ENCODE peak calls at places on chromosome 21, in six cellular contexts. One of them, this sample, is unnamed.

GRCh38 chr21:33552999-33553598 is 10.3 kb downstream of the SON start:
- DNase-seq in SJCRH30: no peak
- DNase-seq in fibroblast of lung: no peak
- DNase-seq in upper lobe of right lung: no peak
- DNase-seq in heart left ventricle: no peak
- DNase-seq in AG10803: no peak
- DNase-seq in this sample: no peak

GRCh38 chr21:21345296-21345695 is 347.1 kb downstream of the NCAM2 start:
- DNase-seq in AG10803: no peak
- DNase-seq in upper lobe of right lung: no peak
- DNase-seq in heart left ventricle: no peak
- DNase-seq in SJCRH30: no peak
- DNase-seq in fibroblast of lung: no peak
- DNase-seq in this sample: no peak

GRCh38 chr21:34706337-34706736 is 37.5 kb downstream of the CLIC6 start:
- DNase-seq in heart left ventricle: no peak
- DNase-seq in upper lobe of right lung: no peak
- DNase-seq in fibroblast of lung: no peak
- DNase-seq in SJCRH30: no peak
- DNase-seq in AG10803: no peak
- DNase-seq in this sample: no peak

GRCh38 chr21:41147096-41147978 is 20.6 kb upstream of the BACE2 start:
- DNase-seq in AG10803: no peak
- DNase-seq in heart left ventricle: no peak
- DNase-seq in upper lobe of right lung: no peak
- DNase-seq in SJCRH30: no peak
- DNase-seq in fibroblast of lung: no peak
- DNase-seq in this sample: no peak

GRCh38 chr21:43778469-43779335 is 2.6 kb upstream of the CSTB start:
- DNase-seq in heart left ventricle: no peak
- DNase-seq in AG10803: no peak
- DNase-seq in upper lobe of right lung: no peak
- DNase-seq in SJCRH30: peak
- DNase-seq in fibroblast of lung: no peak
- DNase-seq in this sample: no peak

GRCh38 chr21:42430570-42430969 is 26.9 kb downstream of the UBASH3A start:
- DNase-seq in fibroblast of lung: no peak
- DNase-seq in heart left ventricle: no peak
- DNase-seq in upper lobe of right lung: no peak
- DNase-seq in SJCRH30: no peak
- DNase-seq in AG10803: no peak
- DNase-seq in this sample: no peak

GRCh38 chr21:31236528-31236927 is 107.5 kb downstream of the TIAM1 start:
- DNase-seq in heart left ventricle: no peak
- DNase-seq in AG10803: no peak
- DNase-seq in SJCRH30: peak
- DNase-seq in upper lobe of right lung: no peak
- DNase-seq in fibroblast of lung: peak
- DNase-seq in this sample: no peak

GRCh38 chr21:14244911-14245310 is 29.0 kb downstream of the RBM11 start:
- DNase-seq in upper lobe of right lung: no peak
- DNase-seq in heart left ventricle: no peak
- DNase-seq in SJCRH30: no peak
- DNase-seq in AG10803: no peak
- DNase-seq in fibroblast of lung: no peak
- DNase-seq in this sample: no peak

GRCh38 chr21:41507521-41508414 is at the start of gene TMPRSS2:
- DNase-seq in fibroblast of lung: no peak
- DNase-seq in AG10803: no peak
- DNase-seq in SJCRH30: no peak
- DNase-seq in heart left ventricle: no peak
- DNase-seq in upper lobe of right lung: peak
- DNase-seq in this sample: no peak

GRCh38 chr21:43369124-43369523 is 57.8 kb downstream of the SIK1 start:
- DNase-seq in AG10803: peak
- DNase-seq in fibroblast of lung: peak
- DNase-seq in heart left ventricle: no peak
- DNase-seq in SJCRH30: no peak
- DNase-seq in upper lobe of right lung: no peak
- DNase-seq in this sample: peak

GRCh38 chr21:32886339-32886738 is 114.8 kb upstream of the PAXBP1 start:
- DNase-seq in heart left ventricle: no peak
- DNase-seq in fibroblast of lung: no peak
- DNase-seq in SJCRH30: no peak
- DNase-seq in AG10803: no peak
- DNase-seq in upper lobe of right lung: no peak
- DNase-seq in this sample: no peak

GRCh38 chr21:33496345-33496744 is 4.8 kb upstream of the DNAJC28 start:
- DNase-seq in upper lobe of right lung: no peak
- DNase-seq in heart left ventricle: no peak
- DNase-seq in AG10803: no peak
- DNase-seq in SJCRH30: no peak
- DNase-seq in fibroblast of lung: no peak
- DNase-seq in this sample: no peak

GRCh38 chr21:32207096-32207716 is 71.6 kb downstream of the MIS18A start:
- DNase-seq in AG10803: no peak
- DNase-seq in SJCRH30: peak
- DNase-seq in upper lobe of right lung: no peak
- DNase-seq in heart left ventricle: no peak
- DNase-seq in fibroblast of lung: no peak
- DNase-seq in this sample: peak

GRCh38 chr21:46605759-46606426 is 1.0 kb upstream of the S100B start:
- DNase-seq in upper lobe of right lung: peak
- DNase-seq in fibroblast of lung: no peak
- DNase-seq in SJCRH30: no peak
- DNase-seq in AG10803: no peak
- DNase-seq in heart left ventricle: peak
- DNase-seq in this sample: no peak

GRCh38 chr21:32140212-32141008 is 138.4 kb downstream of the MIS18A start:
- DNase-seq in heart left ventricle: no peak
- DNase-seq in AG10803: peak
- DNase-seq in upper lobe of right lung: no peak
- DNase-seq in SJCRH30: no peak
- DNase-seq in fibroblast of lung: no peak
- DNase-seq in this sample: peak

GRCh38 chr21:26153758-26154157 is 16.8 kb downstream of the APP start:
- DNase-seq in AG10803: peak
- DNase-seq in SJCRH30: no peak
- DNase-seq in fibroblast of lung: peak
- DNase-seq in upper lobe of right lung: no peak
- DNase-seq in heart left ventricle: no peak
- DNase-seq in this sample: no peak

GRCh38 chr21:31293986-31294385 is 50.1 kb downstream of the TIAM1 start:
- DNase-seq in SJCRH30: no peak
- DNase-seq in AG10803: peak
- DNase-seq in fibroblast of lung: peak
- DNase-seq in upper lobe of right lung: no peak
- DNase-seq in heart left ventricle: peak
- DNase-seq in this sample: no peak

GRCh38 chr21:28216976-28217523 is 775.6 kb downstream of the LTN1 start:
- DNase-seq in AG10803: no peak
- DNase-seq in fibroblast of lung: no peak
- DNase-seq in heart left ventricle: no peak
- DNase-seq in upper lobe of right lung: no peak
- DNase-seq in SJCRH30: no peak
- DNase-seq in this sample: no peak

GRCh38 chr21:32306021-32306780 is 7.5 kb downstream of the MRAP start:
- DNase-seq in fibroblast of lung: peak
- DNase-seq in heart left ventricle: no peak
- DNase-seq in SJCRH30: peak
- DNase-seq in AG10803: no peak
- DNase-seq in upper lobe of right lung: no peak
- DNase-seq in this sample: no peak

GRCh38 chr21:25563399-25564116 is 43.7 kb downstream of the MRPL39 start:
- DNase-seq in AG10803: peak
- DNase-seq in heart left ventricle: no peak
- DNase-seq in SJCRH30: no peak
- DNase-seq in upper lobe of right lung: no peak
- DNase-seq in fibroblast of lung: peak
- DNase-seq in this sample: no peak

GRCh38 chr21:15552914-15553491 is 176.8 kb upstream of the USP25 start:
- DNase-seq in fibroblast of lung: peak
- DNase-seq in heart left ventricle: no peak
- DNase-seq in SJCRH30: peak
- DNase-seq in upper lobe of right lung: no peak
- DNase-seq in AG10803: peak
- DNase-seq in this sample: no peak

GRCh38 chr21:41640756-41641509 is 125.9 kb downstream of the RIPK4 start:
- DNase-seq in fibroblast of lung: peak
- DNase-seq in heart left ventricle: no peak
- DNase-seq in SJCRH30: no peak
- DNase-seq in AG10803: peak
- DNase-seq in upper lobe of right lung: peak
- DNase-seq in this sample: no peak

GRCh38 chr21:28215214-28215954 is 777.3 kb downstream of the LTN1 start:
- DNase-seq in SJCRH30: peak
- DNase-seq in AG10803: peak
- DNase-seq in heart left ventricle: peak
- DNase-seq in fibroblast of lung: peak
- DNase-seq in upper lobe of right lung: no peak
- DNase-seq in this sample: no peak

GRCh38 chr21:26451014-26451740 is 121.9 kb downstream of the CYYR1 start:
- DNase-seq in upper lobe of right lung: no peak
- DNase-seq in AG10803: peak
- DNase-seq in heart left ventricle: no peak
- DNase-seq in fibroblast of lung: peak
- DNase-seq in SJCRH30: no peak
- DNase-seq in this sample: no peak

GRCh38 chr21:35217504-35218060 is 168.5 kb upstream of the RUNX1 start:
- DNase-seq in SJCRH30: no peak
- DNase-seq in upper lobe of right lung: no peak
- DNase-seq in fibroblast of lung: peak
- DNase-seq in heart left ventricle: no peak
- DNase-seq in AG10803: peak
- DNase-seq in this sample: no peak

GRCh38 chr21:29701676-29702075 is 238.1 kb downstream of the GRIK1 start:
- DNase-seq in SJCRH30: no peak
- DNase-seq in AG10803: no peak
- DNase-seq in fibroblast of lung: no peak
- DNase-seq in heart left ventricle: no peak
- DNase-seq in upper lobe of right lung: no peak
- DNase-seq in this sample: no peak
- H3K4me3 ChIP-seq in SJCRH30: no peak
- H3K4me3 ChIP-seq in AG10803: no peak
- H3K4me3 ChIP-seq in fibroblast of lung: no peak
- H3K4me3 ChIP-seq in heart left ventricle: no peak
- H3K4me3 ChIP-seq in upper lobe of right lung: no peak
- H3K4me3 ChIP-seq in this sample: no peak

GRCh38 chr21:38258803-38259485 is 2.2 kb downstream of the KCNJ15 start:
- DNase-seq in upper lobe of right lung: no peak
- DNase-seq in fibroblast of lung: peak
- DNase-seq in heart left ventricle: no peak
- DNase-seq in SJCRH30: no peak
- DNase-seq in AG10803: peak
- DNase-seq in this sample: no peak
- H3K4me3 ChIP-seq in upper lobe of right lung: peak
- H3K4me3 ChIP-seq in fibroblast of lung: no peak
- H3K4me3 ChIP-seq in heart left ventricle: no peak
- H3K4me3 ChIP-seq in SJCRH30: no peak
- H3K4me3 ChIP-seq in AG10803: no peak
- H3K4me3 ChIP-seq in this sample: no peak

DNA sequence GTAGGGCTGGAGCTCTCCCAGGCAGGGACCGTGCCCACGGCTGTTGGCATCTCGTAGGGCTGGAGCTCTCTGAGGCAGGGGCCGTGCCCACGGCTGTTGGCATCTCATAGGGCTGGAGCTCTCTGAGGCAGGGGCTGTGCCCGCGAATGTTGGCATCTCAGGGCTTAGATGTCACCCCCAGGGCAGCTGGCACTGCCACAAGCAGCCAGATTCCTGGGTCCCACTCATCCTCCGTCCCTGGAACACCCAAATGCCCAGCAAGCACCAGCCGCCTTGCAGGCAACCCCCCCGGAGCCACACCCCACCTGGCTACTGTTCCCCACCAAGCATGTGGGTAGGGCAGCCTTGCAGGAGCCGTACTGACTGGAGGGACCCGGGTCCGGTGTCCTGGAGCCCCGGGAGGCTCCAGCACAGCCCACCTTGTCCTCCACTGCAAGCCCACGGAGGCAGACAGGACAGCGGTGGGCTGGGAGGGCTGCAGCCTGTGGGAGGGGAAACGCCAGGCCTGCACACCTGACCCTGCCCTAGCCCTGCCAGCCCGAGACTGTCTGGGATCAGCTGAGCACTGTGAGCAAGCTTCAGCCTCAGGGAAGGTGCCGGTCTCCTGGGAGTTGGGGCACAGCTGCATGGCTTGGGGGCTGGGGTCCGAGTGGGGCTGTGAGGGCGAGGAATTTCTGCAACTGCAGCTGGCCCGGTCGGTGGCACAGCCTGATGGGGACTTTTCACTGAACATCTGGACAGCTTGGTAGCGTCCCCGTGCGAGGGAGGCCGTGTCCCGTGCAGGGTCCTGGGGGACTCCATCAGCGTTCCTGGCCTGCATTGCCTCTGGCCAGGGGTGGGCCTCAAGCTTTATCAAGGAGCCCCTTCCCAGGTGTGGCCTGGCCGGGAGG is 53.6 kb downstream of the COL18A1 start:
- DNase-seq in heart left ventricle: peak
- DNase-seq in upper lobe of right lung: no peak
- DNase-seq in fibroblast of lung: no peak
- DNase-seq in AG10803: no peak
- DNase-seq in SJCRH30: peak
- DNase-seq in this sample: peak
- H3K4me3 ChIP-seq in heart left ventricle: no peak
- H3K4me3 ChIP-seq in upper lobe of right lung: no peak
- H3K4me3 ChIP-seq in fibroblast of lung: no peak
- H3K4me3 ChIP-seq in AG10803: no peak
- H3K4me3 ChIP-seq in SJCRH30: no peak
- H3K4me3 ChIP-seq in this sample: no peak

GRCh38 chr21:24118738-24119470 is 1488.4 kb downstream of the MRPL39 start:
- DNase-seq in heart left ventricle: no peak
- DNase-seq in fibroblast of lung: peak
- DNase-seq in upper lobe of right lung: no peak
- DNase-seq in SJCRH30: peak
- DNase-seq in AG10803: no peak
- DNase-seq in this sample: no peak
- H3K4me3 ChIP-seq in heart left ventricle: no peak
- H3K4me3 ChIP-seq in fibroblast of lung: no peak
- H3K4me3 ChIP-seq in upper lobe of right lung: no peak
- H3K4me3 ChIP-seq in SJCRH30: no peak
- H3K4me3 ChIP-seq in AG10803: no peak
- H3K4me3 ChIP-seq in this sample: no peak

DNA sequence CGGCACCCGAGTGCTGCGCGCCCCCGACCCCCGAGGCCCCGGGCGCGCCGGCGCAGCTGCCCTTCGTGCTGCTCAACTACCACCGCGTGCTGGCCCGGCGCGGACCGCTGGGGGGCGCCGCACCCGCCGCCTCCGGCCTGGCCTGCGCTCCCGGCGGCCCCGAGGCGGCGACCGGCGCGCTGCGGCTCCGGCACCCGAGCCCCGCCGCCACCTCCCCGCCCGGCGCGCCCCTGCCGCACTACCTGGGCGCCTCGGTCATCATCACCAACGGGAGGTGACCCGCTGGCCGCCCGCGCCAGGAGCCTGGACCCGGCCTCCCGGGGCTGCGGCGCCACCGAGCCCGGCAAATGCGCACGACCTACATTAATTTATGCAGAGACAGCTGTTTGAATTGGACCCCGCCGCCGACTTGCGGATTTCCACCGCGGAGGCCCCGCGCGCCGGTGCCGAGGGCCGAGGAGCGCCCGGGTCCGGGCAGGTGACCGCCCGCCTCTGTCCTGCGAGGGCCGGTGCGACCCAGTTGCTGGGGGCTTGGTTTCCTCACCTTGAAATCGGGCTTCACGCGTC is 49.0 kb downstream of the SIM2 start:
- DNase-seq in fibroblast of lung: peak
- DNase-seq in SJCRH30: peak
- DNase-seq in upper lobe of right lung: peak
- DNase-seq in AG10803: peak
- DNase-seq in heart left ventricle: peak
- DNase-seq in this sample: peak
- H3K4me3 ChIP-seq in fibroblast of lung: no peak
- H3K4me3 ChIP-seq in SJCRH30: peak
- H3K4me3 ChIP-seq in upper lobe of right lung: peak
- H3K4me3 ChIP-seq in AG10803: no peak
- H3K4me3 ChIP-seq in heart left ventricle: peak
- H3K4me3 ChIP-seq in this sample: peak